ENCODE peak calls at places on chromosomes 7 and 10, in four cellular contexts. T is astrocyte of the cerebellum, R is heart left ventricle, D is endodermal cell. Q is an unnamed sample.

GRCh38 chr10:132376394-132376851 is 20.6 kb upstream of the PWWP2B start:
- DNase-seq in T (no peak), R (no peak), D (peak; percentile 70), Q (no peak)

GRCh38 chr10:100972115-100972903 is 3.0 kb downstream of the SEMA4G start:
- DNase-seq in T (no peak), R (no peak), D (no peak), Q (no peak)

GRCh38 chr7:27202018-27202740 is 2.3 kb upstream of the HOXA13 start:
- DNase-seq in T (no peak), R (no peak), D (peak; percentile 60), Q (no peak)

GRCh38 chr7:148395990-148396716 is 194.4 kb upstream of the C7orf33 start:
- DNase-seq in T (no peak), R (no peak), D (peak; percentile 62), Q (no peak)

GRCh38 chr7:143284591-143285453 is at the start of gene TMEM139:
- DNase-seq in T (no peak), R (peak; percentile 45), D (peak; percentile 85), Q (no peak)

GRCh38 chr10:13853854-13854253 is 267.1 kb downstream of the PRPF18 start:
- DNase-seq in T (no peak), R (peak; percentile 49), D (no peak), Q (no peak)

GRCh38 chr10:23035569-23035968 is 59.8 kb upstream of the MSRB2 start:
- DNase-seq in T (no peak), R (no peak), D (peak; percentile 80), Q (no peak)

GRCh38 chr7:43119371-43120069 is 7.1 kb downstream of the HECW1 start:
- DNase-seq in T (peak; percentile 47), R (no peak), D (no peak), Q (no peak)

GRCh38 chr10:68105820-68106219 is 3.5 kb upstream of the MYPN start:
- DNase-seq in T (no peak), R (no peak), D (no peak), Q (peak; percentile 32)

GRCh38 chr7:158584392-158584791 is 3.2 kb downstream of the PTPRN2 start:
- DNase-seq in T (no peak), R (no peak), D (no peak), Q (no peak)

GRCh38 chr7:45701701-45702460 is 127.7 kb downstream of the ADCY1 start:
- DNase-seq in T (no peak), R (no peak), D (peak; percentile 23), Q (no peak)

GRCh38 chr10:51000164-51000563 is 74.1 kb upstream of the PRKG1 start:
- DNase-seq in T (no peak), R (no peak), D (no peak), Q (no peak)

GRCh38 chr10:88456730-88457129 is 126.4 kb downstream of the RNLS start:
- DNase-seq in T (peak; percentile 44), R (no peak), D (no peak), Q (no peak)

GRCh38 chr7:100516135-100516812 is 22.7 kb upstream of the AGFG2 start:
- DNase-seq in T (peak; percentile 98), R (peak; percentile 28), D (peak; percentile 81), Q (peak; percentile 94)

GRCh38 chr7:75691793-75692543 is 46.8 kb downstream of the HIP1 start:
- DNase-seq in T (no peak), R (no peak), D (no peak), Q (no peak)

GRCh38 chr7:137878333-137878961 is 31.7 kb upstream of the DGKI start:
- DNase-seq in T (no peak), R (peak; percentile 61), D (no peak), Q (no peak)

GRCh38 chr7:42770106-42770505 is 141.8 kb downstream of the C7orf25 start:
- DNase-seq in T (no peak), R (no peak), D (no peak), Q (no peak)

GRCh38 chr7:99618726-99619125 is 2.0 kb downstream of the ZSCAN25 start:
- DNase-seq in T (no peak), R (no peak), D (no peak), Q (peak; percentile 40)

GRCh38 chr10:33609546-33609945 is 275.1 kb upstream of the NRP1 start:
- DNase-seq in T (no peak), R (no peak), D (no peak), Q (no peak)

GRCh38 chr10:28897617-28898464 is 220.5 kb downstream of the BAMBI start:
- DNase-seq in T (no peak), R (peak; percentile 77), D (no peak), Q (no peak)

GRCh38 chr7:150903627-150904026 is 51.3 kb downstream of the AOC1 start:
- DNase-seq in T (peak; percentile 59), R (peak; percentile 92), D (no peak), Q (no peak)

GRCh38 chr10:112616647-112617046 is 169.6 kb downstream of the VTI1A start:
- DNase-seq in T (no peak), R (no peak), D (no peak), Q (no peak)

GRCh38 chr10:33355267-33355666 is 20.8 kb upstream of the NRP1 start:
- DNase-seq in T (no peak), R (peak; percentile 41), D (no peak), Q (no peak)

GRCh38 chr10:91090761-91091529 is 129.5 kb upstream of the PCGF5 start:
- DNase-seq in T (peak; percentile 5), R (no peak), D (no peak), Q (no peak)

GRCh38 chr10:68560916-68561691 is 967 bp downstream of the TET1 start:
- DNase-seq in T (no peak), R (no peak), D (peak; percentile 79), Q (no peak)

GRCh38 chr10:28008054-28008453 is 9.2 kb upstream of the ODAD2 start:
- DNase-seq in T (no peak), R (no peak), D (no peak), Q (no peak)

GRCh38 chr10:50788951-50789904 is 49.5 kb downstream of the ASAH2B start:
- DNase-seq in T (peak; percentile 57), R (no peak), D (no peak), Q (no peak)

GRCh38 chr7:139557857-139558581 is 34.5 kb downstream of the CLEC2L start:
- DNase-seq in T (no peak), R (no peak), D (peak; percentile 71), Q (no peak)

GRCh38 chr7:2030475-2031456 is 202.0 kb downstream of the MAD1L1 start:
- DNase-seq in T (no peak), R (peak; percentile 22), D (no peak), Q (no peak)

GRCh38 chr7:92303761-92304160 is 58.0 kb downstream of the ANKIB1 start:
- DNase-seq in T (no peak), R (no peak), D (no peak), Q (no peak)

GRCh38 chr7:5424689-5425506 is 1.3 kb upstream of the TNRC18 start:
- DNase-seq in T (no peak), R (peak; percentile 71), D (peak; percentile 72), Q (no peak)

GRCh38 chr7:134992626-134993179 is 6.4 kb downstream of the AGBL3 start:
- DNase-seq in T (no peak), R (no peak), D (no peak), Q (no peak)

GRCh38 chr10:94623572-94623971 is 60.0 kb upstream of the CYP2C18 start:
- DNase-seq in T (no peak), R (no peak), D (peak; percentile 70), Q (no peak)

GRCh38 chr7:459584-460373 is 59.9 kb downstream of the PDGFA start:
- DNase-seq in T (no peak), R (no peak), D (no peak), Q (no peak)

GRCh38 chr7:124700655-124701054 is 64.9 kb downstream of the GPR37 start:
- DNase-seq in T (no peak), R (no peak), D (no peak), Q (no peak)

DNA sequence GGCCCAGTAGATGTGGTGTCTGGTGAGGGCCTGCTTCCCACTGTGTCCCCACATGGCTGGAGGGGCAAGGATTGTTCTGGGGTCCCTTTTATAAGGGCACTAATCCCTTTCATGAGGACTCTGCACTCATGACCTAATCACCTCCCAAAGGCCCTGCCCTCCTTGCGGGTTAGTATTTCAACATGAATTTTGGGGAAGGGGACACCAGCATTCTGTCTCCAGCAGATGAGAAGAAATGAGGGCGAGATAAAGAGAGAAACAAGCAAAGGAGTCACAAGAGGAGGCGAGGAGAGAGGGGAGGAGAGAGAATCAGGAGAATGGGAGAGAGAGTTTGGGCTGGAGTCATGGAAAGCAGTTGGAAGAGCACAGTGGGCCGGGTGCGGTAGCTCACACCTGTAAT is 83.7 kb downstream of the C10orf105 start:
- DNase-seq in T (no peak), R (no peak), D (no peak), Q (no peak)
- H3K4me3 ChIP-seq in T (no peak overlapping the region), R (no peak overlapping the region), D (no peak overlapping the region), Q (no peak overlapping the region)

GRCh38 chr7:102916426-102916825 is 3.6 kb downstream of the LRRC17 start:
- DNase-seq in T (peak; percentile 49), R (no peak), D (no peak), Q (peak; percentile 41)
- TF ChIP-seq CTCF in T (no peak), R (no peak), D (peak; percentile 29), Q (no peak)

GRCh38 chr10:73096041-73096451 is 620 bp downstream of the P4HA1 start:
- DNase-seq in T (no peak), R (peak; percentile 74), D (peak; percentile 88), Q (no peak)
- H3K4me3 ChIP-seq in T (peak overlapping the region; percentile 97), R (peak overlapping the region; percentile 74), D (peak overlapping the region; percentile 98), Q (peak overlapping the region; percentile 99)

DNA sequence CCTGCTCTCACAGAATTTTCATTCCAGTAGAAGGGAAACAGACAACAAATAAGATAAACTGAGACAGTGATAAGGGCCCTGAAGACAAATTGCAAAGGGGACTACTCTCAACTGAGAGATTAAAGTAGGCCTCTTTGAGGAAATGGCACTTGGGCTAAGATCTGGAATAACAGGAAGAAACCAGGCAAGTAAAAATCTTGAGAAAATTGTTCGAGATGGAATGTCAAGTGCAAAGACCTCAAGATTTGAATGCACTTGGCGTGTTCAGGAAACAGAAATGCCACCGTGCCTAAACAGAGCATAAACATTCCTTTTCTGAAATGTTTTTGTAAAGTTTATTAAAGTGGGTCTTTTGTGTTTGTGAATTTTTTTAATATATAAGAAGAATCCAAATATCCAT is 10.7 kb downstream of the ARMH3 start:
- DNase-seq in T (no peak), R (no peak), D (no peak), Q (no peak)
- TF ChIP-seq CTCF in T (no peak), R (no peak), D (no peak), Q (no peak)

GRCh38 chr10:93026072-93026471 is 34.5 kb upstream of the CYP26C1 start:
- DNase-seq in T (no peak), R (no peak), D (no peak), Q (no peak)
- H3K4me3 ChIP-seq in T (no peak overlapping the region), R (no peak overlapping the region), D (no peak overlapping the region), Q (no peak overlapping the region)